ENCODE peak calls at places on chromosomes 12 and 14, in seven cellular contexts. E is BE2C, X is right lobe of liver, H is fibroblast of villous mesenchyme, A is dorsolateral prefrontal cortex, O is heart right ventricle, V is sigmoid colon. F is an unnamed sample.

GRCh38 chr14:77102154-77102553 is 4.1 kb downstream of the CIPC start:
- DNase-seq in X (no peak), H (no peak), O (no peak), V (no peak), E (no peak), A (no peak), F (no peak)

GRCh38 chr12:100959481-100959880 is 164.9 kb downstream of the ANO4 start:
- DNase-seq in E (no peak), O (no peak), A (no peak), H (peak), V (no peak), X (no peak), F (no peak)

GRCh38 chr12:64077922-64078321 is 144.2 kb downstream of the KICS2 start:
- DNase-seq in E (no peak), A (no peak), H (no peak), X (no peak), O (no peak), V (no peak), F (no peak)

GRCh38 chr14:102508774-102509743 is 517 bp downstream of the ANKRD9 start:
- DNase-seq in E (peak), V (peak), H (peak), A (peak), X (peak), O (peak), F (no peak)

GRCh38 chr14:65449647-65450046 is 37.1 kb downstream of the FUT8 start:
- DNase-seq in E (no peak), X (no peak), O (no peak), A (no peak), H (peak), V (no peak), F (no peak)

GRCh38 chr14:20455355-20456300 is 602 bp downstream of the APEX1 start:
- DNase-seq in X (no peak), V (peak), E (no peak), O (no peak), H (peak), A (no peak), F (peak)

GRCh38 chr12:402127-402456 is 648 bp downstream of the CCDC77 start:
- DNase-seq in X (no peak), A (no peak), E (peak), O (no peak), H (peak), V (no peak), F (no peak)

GRCh38 chr12:104598342-104599271 is 141.9 kb downstream of the CHST11 start:
- DNase-seq in O (no peak), H (no peak), A (no peak), E (no peak), X (no peak), V (no peak), F (no peak)

GRCh38 chr12:8912910-8913309 is 1.4 kb upstream of the PHC1 start:
- DNase-seq in X (no peak), A (no peak), H (no peak), O (no peak), E (no peak), V (no peak), F (no peak)

GRCh38 chr12:75641031-75641780 is 129.8 kb upstream of the KRR1 start:
- DNase-seq in X (no peak), E (no peak), V (no peak), O (no peak), H (peak), A (no peak), F (peak)

GRCh38 chr14:96363751-96364336 is 518 bp downstream of the GSKIP start:
- DNase-seq in A (peak), H (peak), E (peak), V (peak), O (peak), X (peak), F (no peak)

GRCh38 chr12:113479578-113480335 is 8.1 kb upstream of the LHX5 start:
- DNase-seq in O (peak), A (no peak), X (no peak), V (no peak), H (peak), E (no peak), F (no peak)

GRCh38 chr12:98793121-98793520 is 148.0 kb downstream of the APAF1 start:
- DNase-seq in H (no peak), V (no peak), X (no peak), A (no peak), O (no peak), E (no peak), F (no peak)

GRCh38 chr12:51951843-51952722 is 584 bp downstream of the ACVR1B start:
- DNase-seq in V (peak), H (no peak), O (peak), X (peak), E (peak), A (no peak), F (no peak)

GRCh38 chr12:107402041-107403022 is 283.3 kb upstream of the PWP1 start:
- DNase-seq in A (no peak), X (peak), H (peak), O (no peak), V (no peak), E (peak), F (no peak)

DNA sequence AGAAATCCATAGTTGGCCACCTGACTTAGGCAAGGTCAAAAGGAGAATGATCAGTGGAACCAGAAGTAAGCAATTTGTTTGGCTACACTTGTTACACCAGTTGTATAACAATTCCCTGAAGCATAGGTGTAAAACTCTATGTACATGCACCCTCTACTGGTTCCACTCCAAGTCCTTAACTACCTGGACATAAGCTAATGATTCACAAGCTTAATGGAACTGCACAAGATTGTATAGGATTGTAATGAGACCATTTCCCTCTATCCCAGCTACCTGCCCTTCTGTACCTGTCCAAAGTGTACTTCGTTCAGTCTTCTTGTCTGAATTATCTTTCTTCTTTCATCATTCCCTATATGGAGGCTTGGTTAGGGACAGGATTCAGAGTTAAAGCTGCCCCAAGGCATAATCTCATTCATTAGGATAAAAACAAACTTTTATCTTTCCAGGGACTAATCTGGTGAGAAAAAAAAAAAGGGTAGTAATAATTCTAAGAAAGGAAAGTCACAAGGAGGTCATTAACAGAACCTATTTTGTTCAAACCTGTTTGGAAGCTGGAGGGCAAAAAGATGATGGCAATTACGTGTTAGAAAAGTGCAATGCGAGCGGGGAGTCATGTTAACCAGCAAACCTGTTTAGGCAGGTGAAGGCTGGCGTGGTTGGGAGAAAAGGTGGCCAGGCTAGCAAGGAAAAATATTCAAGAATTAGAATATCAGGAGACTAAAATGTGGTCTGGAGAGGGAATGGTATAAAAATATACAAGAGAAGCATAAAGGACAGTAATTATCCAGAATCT is 2.8 kb upstream of the TMEM52B start:
- DNase-seq in H (no peak), A (no peak), O (no peak), X (no peak), E (no peak), V (no peak), F (no peak)
- TF ChIP-seq CTCF in H (no peak), A (no peak), O (no peak), X (no peak), E (no peak), V (no peak), F (no peak)

DNA sequence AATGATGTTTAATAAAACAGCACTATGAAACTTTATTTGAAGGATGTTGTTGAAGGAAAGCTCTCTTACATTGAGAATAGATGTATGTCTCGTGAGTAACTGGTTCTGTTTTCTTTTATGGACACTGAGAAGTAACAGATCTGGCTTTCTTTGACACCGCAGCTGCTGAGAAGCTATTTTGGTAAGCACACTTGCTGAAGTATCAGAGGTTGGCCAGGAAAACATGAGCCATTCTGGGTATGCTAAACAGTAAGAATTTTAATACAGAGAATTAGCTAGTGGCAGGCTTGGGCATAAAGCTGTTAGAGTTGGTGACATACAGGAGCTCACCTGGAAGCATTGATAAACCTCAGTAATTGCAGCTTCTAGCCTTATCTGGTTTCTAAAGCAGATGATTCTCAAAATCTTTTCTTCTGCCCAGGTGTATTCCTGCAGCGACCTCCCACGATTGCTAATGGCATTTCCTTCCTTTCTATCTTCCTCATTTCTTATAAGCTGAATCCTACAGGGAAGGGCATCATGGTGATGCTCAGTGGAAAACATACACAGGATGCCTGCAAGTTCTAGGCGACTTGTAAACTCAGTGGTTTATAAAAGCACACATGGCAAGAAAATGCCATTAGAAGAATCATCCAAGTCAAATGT is 291.6 kb upstream of the SLC16A7 start:
- DNase-seq in X (no peak), E (no peak), A (no peak), H (no peak), O (no peak), V (no peak), F (no peak)
- TF ChIP-seq CTCF in X (no peak), E (no peak), A (no peak), H (no peak), O (no peak), V (no peak), F (no peak)

GRCh38 chr14:88550078-88550477 is 4.7 kb downstream of the PTPN21 start:
- DNase-seq in X (no peak), A (no peak), H (no peak), O (no peak), E (no peak), V (peak), F (no peak)

GRCh38 chr14:88552859-88553258 is 1.9 kb downstream of the PTPN21 start:
- DNase-seq in E (no peak), H (no peak), O (no peak), A (no peak), V (no peak), X (no peak), F (no peak)

GRCh38 chr14:88553886-88554457 is 835 bp downstream of the PTPN21 start:
- DNase-seq in V (no peak), H (peak), X (no peak), A (no peak), E (no peak), O (no peak), F (no peak)

GRCh38 chr14:88551936-88552565 is 2.8 kb downstream of the PTPN21 start:
- DNase-seq in H (peak), O (peak), V (peak), A (peak), X (peak), E (peak), F (no peak)

GRCh38 chr14:88551094-88551870 is 3.5 kb downstream of the PTPN21 start:
- DNase-seq in A (peak), O (peak), V (peak), E (peak), H (peak), X (peak), F (peak)
- TF ChIP-seq CTCF in A (peak), O (peak), V (peak), E (peak), H (peak), X (peak), F (peak)

DNA sequence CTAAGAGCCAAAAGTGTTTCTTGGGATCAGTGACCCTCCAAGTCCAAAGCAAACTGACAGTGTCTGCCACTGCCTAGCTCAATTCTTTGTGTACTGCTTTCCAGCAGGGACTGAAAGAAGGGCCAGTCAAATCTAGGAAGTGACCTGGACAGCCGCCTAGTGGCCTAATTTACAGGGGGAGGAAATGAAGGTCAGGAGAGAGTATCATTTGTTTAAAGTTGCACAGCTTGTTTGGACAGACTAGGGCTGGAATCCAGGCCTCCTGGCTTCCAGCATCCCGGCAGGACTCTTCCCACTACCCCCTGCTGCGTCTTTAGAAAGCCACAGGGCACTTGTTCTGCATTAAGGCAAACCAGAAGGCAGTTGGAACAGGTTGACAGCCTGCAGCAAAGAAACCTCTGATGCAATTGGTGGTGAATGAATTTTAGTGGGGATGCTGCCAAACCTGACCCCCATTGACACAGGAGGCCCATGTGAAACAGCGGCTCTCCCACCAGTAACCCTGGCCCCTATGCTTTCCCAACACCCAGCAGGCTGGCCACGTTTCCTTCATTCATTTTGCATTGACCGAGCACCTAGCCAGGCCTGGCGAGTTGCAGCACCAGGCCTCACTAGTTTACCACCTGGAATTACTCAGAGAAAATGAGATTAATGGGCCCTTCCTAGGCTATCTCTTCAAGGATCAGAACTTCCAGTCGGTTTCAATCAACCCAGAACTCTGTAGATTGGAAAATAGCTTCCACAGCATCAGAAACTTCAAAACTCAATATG is 28.2 kb downstream of the GALNT16 start:
- DNase-seq in H (peak), X (peak), E (peak), O (peak), A (no peak), V (peak), F (peak)
- TF ChIP-seq CTCF in H (peak), X (peak), E (peak), O (peak), A (no peak), V (peak), F (peak)

DNA sequence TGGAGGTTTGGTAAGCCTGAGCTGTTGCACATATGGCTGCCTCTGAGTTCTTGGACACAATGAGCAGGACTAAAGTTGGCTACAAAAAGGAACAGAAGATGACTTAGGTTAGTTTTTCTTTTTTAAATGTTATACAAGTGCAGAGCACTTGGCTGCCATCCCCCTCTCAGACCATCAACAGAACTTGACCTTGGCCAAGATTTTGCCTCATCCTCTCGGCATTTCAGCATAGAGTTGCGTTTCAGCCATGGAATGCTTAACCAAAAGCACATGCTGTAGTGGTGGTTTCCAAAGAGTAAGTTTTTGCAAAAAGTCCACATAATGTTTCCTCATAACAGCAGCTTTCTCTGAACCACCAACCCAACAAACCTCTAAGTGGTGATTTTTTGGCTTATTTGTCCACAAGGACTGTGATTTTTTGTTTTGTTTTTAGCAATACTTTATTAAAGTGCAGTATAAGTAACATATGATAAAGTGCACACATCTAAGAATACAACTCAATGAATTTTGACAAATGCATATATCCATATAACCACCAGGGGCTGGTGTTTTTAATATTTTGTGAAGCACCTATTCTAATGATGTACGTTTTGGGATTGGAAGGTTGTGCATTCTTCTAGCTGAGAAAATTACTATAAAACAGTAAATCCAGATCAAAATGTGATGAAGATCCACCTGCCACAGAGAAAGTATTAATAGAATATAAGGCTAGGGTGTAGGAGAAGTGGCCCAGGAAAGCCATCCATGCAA is 12.1 kb upstream of the GALNT16 start:
- DNase-seq in A (no peak), X (no peak), H (peak), O (no peak), E (no peak), V (peak), F (peak)
- TF ChIP-seq CTCF in A (no peak), X (no peak), H (peak), O (peak), E (peak), V (peak), F (peak)

GRCh38 chr12:74408601-74409166 is 129.0 kb upstream of the ATXN7L3B start:
- DNase-seq in X (no peak), A (no peak), H (no peak), V (no peak), E (no peak), O (no peak), F (no peak)

GRCh38 chr12:74418573-74418972 is 119.1 kb upstream of the ATXN7L3B start:
- DNase-seq in X (no peak), H (no peak), E (no peak), V (no peak), A (no peak), O (no peak), F (no peak)

GRCh38 chr12:74415633-74416032 is 122.0 kb upstream of the ATXN7L3B start:
- DNase-seq in E (no peak), X (no peak), H (peak), A (no peak), V (no peak), O (no peak), F (no peak)

GRCh38 chr12:74412607-74413230 is 124.9 kb upstream of the ATXN7L3B start:
- DNase-seq in H (peak), A (no peak), V (no peak), X (no peak), E (no peak), O (no peak), F (no peak)
- TF ChIP-seq CTCF in H (peak), A (peak), V (no peak), X (peak), E (peak), O (peak), F (peak)

GRCh38 chr12:56271031-56271430 is 4.3 kb downstream of the COQ10A start:
- DNase-seq in H (peak), O (peak), A (no peak), X (no peak), E (no peak), V (no peak), F (no peak)
- TF ChIP-seq CTCF in H (peak), O (peak), A (peak), X (peak), E (peak), V (peak), F (peak)

GRCh38 chr12:30188602-30189326 is 405.0 kb upstream of the TMTC1 start:
- DNase-seq in O (peak), H (no peak), V (no peak), E (no peak), A (no peak), X (no peak), F (no peak)
- TF ChIP-seq CTCF in O (no peak), H (no peak), V (no peak), E (no peak), A (no peak), X (no peak), F (no peak)

GRCh38 chr12:65565601-65566560 is 258.4 kb upstream of the HMGA2 start:
- DNase-seq in X (no peak), O (no peak), V (no peak), A (no peak), E (no peak), H (peak), F (peak)
- TF ChIP-seq CTCF in X (no peak), O (no peak), V (no peak), A (no peak), E (no peak), H (peak), F (no peak)

F was measured in AG09319.